ENCODE peak calls at places on chromosome 11, in nine cellular contexts. G is lower leg skin; P is psoas muscle; W is AML-193; M is amniotic stem cell; B is HT1080; S is CD8-positive, alpha-beta T cell; K is neural progenitor cell; O is midbrain. Y is an unnamed sample.

GRCh38 chr11:58059011-58059358 is 28.2 kb downstream of the OR6Q1 start:
- DNase-seq in G (no peak), P (no peak), W (no peak), M (no peak), B (peak), S (no peak), K (peak), O (no peak), Y (no peak)

GRCh38 chr11:92295175-92296137 is 70.8 kb downstream of the FAT3 start:
- DNase-seq in G (no peak), P (no peak), W (no peak), M (no peak), B (peak), S (no peak), K (no peak), O (no peak), Y (no peak)

GRCh38 chr11:101880208-101880607 is 34.6 kb upstream of the CEP126 start:
- DNase-seq in G (no peak), P (no peak), W (peak), M (peak), B (peak), S (no peak), K (peak), O (no peak), Y (no peak)

GRCh38 chr11:134272381-134273316 is 3.5 kb upstream of the GLB1L3 start:
- DNase-seq in G (peak), P (no peak), W (no peak), M (no peak), B (no peak), S (no peak), K (peak), O (no peak), Y (no peak)

GRCh38 chr11:89633125-89633695 is 76.9 kb upstream of the TRIM77 start:
- DNase-seq in G (no peak), P (no peak), W (no peak), M (no peak), B (no peak), S (no peak), K (no peak), O (peak), Y (peak)

GRCh38 chr11:9313648-9314290 is 624 bp downstream of the TMEM41B start:
- DNase-seq in G (no peak), P (no peak), W (no peak), M (no peak), B (peak), S (no peak), K (peak), O (peak), Y (peak)

GRCh38 chr11:77400775-77401469 is 73.0 kb downstream of the PAK1 start:
- DNase-seq in G (no peak), P (peak), W (no peak), M (no peak), B (no peak), S (no peak), K (no peak), O (no peak), Y (no peak)

GRCh38 chr11:94734563-94735275 is 33.4 kb upstream of the AMOTL1 start:
- DNase-seq in G (no peak), P (no peak), W (no peak), M (no peak), B (peak), S (no peak), K (peak), O (no peak), Y (no peak)

GRCh38 chr11:93729129-93729616 is 12.1 kb downstream of the TAF1D start:
- DNase-seq in G (no peak), P (no peak), W (no peak), M (no peak), B (no peak), S (no peak), K (no peak), O (no peak), Y (no peak)

GRCh38 chr11:66278396-66279091 is 569 bp downstream of the CNIH2 start:
- DNase-seq in G (no peak), P (peak), W (no peak), M (no peak), B (no peak), S (no peak), K (peak), O (no peak), Y (no peak)

GRCh38 chr11:44525473-44526252 is 39.8 kb upstream of the CD82 start:
- DNase-seq in G (no peak), P (no peak), W (no peak), M (no peak), B (no peak), S (no peak), K (no peak), O (no peak), Y (no peak)

GRCh38 chr11:13126430-13126829 is 117.3 kb downstream of the RASSF10 start:
- DNase-seq in G (no peak), P (no peak), W (no peak), M (peak), B (peak), S (no peak), K (no peak), O (no peak), Y (no peak)

GRCh38 chr11:46455816-46456215 is 64.2 kb upstream of the CHRM4 start:
- DNase-seq in G (no peak), P (no peak), W (no peak), M (no peak), B (no peak), S (no peak), K (no peak), O (no peak), Y (no peak)

GRCh38 chr11:130585545-130585944 is 137.1 kb downstream of the ADAMTS15 start:
- DNase-seq in G (no peak), P (no peak), W (no peak), M (no peak), B (no peak), S (no peak), K (no peak), O (no peak), Y (no peak)

GRCh38 chr11:14969922-14970323 is 2.2 kb downstream of the CALCA start:
- DNase-seq in G (no peak), P (no peak), W (no peak), M (no peak), B (peak), S (no peak), K (peak), O (no peak), Y (no peak)

GRCh38 chr11:1705121-1706052 is 8.4 kb downstream of the KRTAP5-6 start:
- DNase-seq in G (peak), P (no peak), W (no peak), M (no peak), B (peak), S (no peak), K (no peak), O (no peak), Y (no peak)

GRCh38 chr11:110798231-110798630 is 86.0 kb upstream of the ARHGAP20 start:
- DNase-seq in G (no peak), P (no peak), W (no peak), M (no peak), B (no peak), S (no peak), K (no peak), O (no peak), Y (no peak)

GRCh38 chr11:75351541-75352416 is at the start of gene ARRB1:
- DNase-seq in G (peak), P (peak), W (peak), M (no peak), B (no peak), S (peak), K (peak), O (peak), Y (peak)

GRCh38 chr11:115080923-115081322 is 402.6 kb downstream of the NXPE2 start:
- DNase-seq in G (no peak), P (no peak), W (no peak), M (no peak), B (no peak), S (no peak), K (no peak), O (no peak), Y (no peak)

GRCh38 chr11:71433648-71434450 is 14.3 kb downstream of the DHCR7 start:
- DNase-seq in G (no peak), P (no peak), W (no peak), M (no peak), B (no peak), S (no peak), K (no peak), O (no peak), Y (no peak)

GRCh38 chr11:8934735-8935478 is 2.2 kb upstream of the C11orf16 start:
- DNase-seq in G (no peak), P (no peak), W (no peak), M (peak), B (peak), S (no peak), K (no peak), O (no peak), Y (no peak)

GRCh38 chr11:125772834-125773505 is 5.7 kb downstream of the PATE2 start:
- DNase-seq in G (no peak), P (no peak), W (no peak), M (no peak), B (no peak), S (no peak), K (no peak), O (no peak), Y (no peak)

GRCh38 chr11:76560219-76560618 is 110.3 kb downstream of the LRRC32 start:
- DNase-seq in G (no peak), P (no peak), W (no peak), M (no peak), B (peak), S (no peak), K (no peak), O (no peak), Y (peak)

GRCh38 chr11:32829157-32829679 is 509 bp upstream of the PRRG4 start:
- DNase-seq in G (no peak), P (no peak), W (peak), M (no peak), B (no peak), S (no peak), K (no peak), O (no peak), Y (peak)

GRCh38 chr11:559712-560304 is 730 bp downstream of the LMNTD2 start:
- DNase-seq in G (no peak), P (no peak), W (no peak), M (no peak), B (no peak), S (no peak), K (no peak), O (no peak), Y (no peak)

GRCh38 chr11:5524756-5525155 is 8.3 kb upstream of the UBQLNL start:
- DNase-seq in G (no peak), P (no peak), W (no peak), M (no peak), B (no peak), S (no peak), K (no peak), O (no peak), Y (no peak)

GRCh38 chr11:86570457-86570856 is 102.0 kb downstream of the ME3 start:
- DNase-seq in G (no peak), P (no peak), W (no peak), M (no peak), B (no peak), S (no peak), K (peak), O (no peak), Y (no peak)

GRCh38 chr11:3823303-3823702 is 14.9 kb downstream of the PGAP2 start:
- DNase-seq in G (no peak), P (no peak), W (no peak), M (peak), B (peak), S (no peak), K (no peak), O (no peak), Y (no peak)

GRCh38 chr11:20131744-20132666 is 28.3 kb downstream of the DBX1 start:
- DNase-seq in G (peak), P (peak), W (peak), M (no peak), B (peak), S (no peak), K (peak), O (peak), Y (peak)

GRCh38 chr11:28110839-28111235 is 2.6 kb downstream of the METTL15 start:
- DNase-seq in G (no peak), P (no peak), W (peak), M (no peak), B (no peak), S (no peak), K (no peak), O (no peak), Y (peak)

GRCh38 chr11:113189909-113190667 is 124.3 kb upstream of the TTC12 start:
- DNase-seq in G (peak), P (peak), W (no peak), M (peak), B (peak), S (no peak), K (no peak), O (no peak), Y (no peak)

GRCh38 chr11:63851354-63851753 is 12.4 kb downstream of the MARK2 start:
- DNase-seq in G (no peak), P (no peak), W (no peak), M (no peak), B (no peak), S (no peak), K (no peak), O (no peak), Y (no peak)

Y was measured in pons.